ENCODE peak calls at places on chromosomes 11 and 22, in seven cellular contexts. One of them, this sample, is unnamed.

GRCh38 chr11:1653541-1654387 is 24.2 kb downstream of the KRTAP5-5 start:
- DNase-seq in CD8-positive, alpha-beta memory T cell: no peak
- DNase-seq in HepG2: no peak
- DNase-seq in endodermal cell: no peak
- DNase-seq in body of pancreas: no peak
- DNase-seq in cardiac muscle cell: no peak
- DNase-seq in uterus: peak
- DNase-seq in this sample: no peak

GRCh38 chr11:116394022-116394421 is 378.8 kb downstream of the BUD13 start:
- DNase-seq in CD8-positive, alpha-beta memory T cell: no peak
- DNase-seq in HepG2: no peak
- DNase-seq in endodermal cell: no peak
- DNase-seq in body of pancreas: no peak
- DNase-seq in cardiac muscle cell: no peak
- DNase-seq in uterus: no peak
- DNase-seq in this sample: no peak

GRCh38 chr22:48536691-48537591 is 1290.7 kb downstream of the BRD1 start:
- DNase-seq in CD8-positive, alpha-beta memory T cell: no peak
- DNase-seq in HepG2: no peak
- DNase-seq in endodermal cell: no peak
- DNase-seq in body of pancreas: peak
- DNase-seq in cardiac muscle cell: no peak
- DNase-seq in uterus: no peak
- DNase-seq in this sample: peak

GRCh38 chr11:32090774-32091370 is at the start of gene RCN1:
- DNase-seq in CD8-positive, alpha-beta memory T cell: peak
- DNase-seq in HepG2: peak
- DNase-seq in endodermal cell: peak
- DNase-seq in body of pancreas: peak
- DNase-seq in cardiac muscle cell: peak
- DNase-seq in uterus: peak
- DNase-seq in this sample: peak

GRCh38 chr11:112440518-112440917 is 179.9 kb upstream of the PLET1 start:
- DNase-seq in CD8-positive, alpha-beta memory T cell: no peak
- DNase-seq in HepG2: no peak
- DNase-seq in endodermal cell: peak
- DNase-seq in body of pancreas: no peak
- DNase-seq in cardiac muscle cell: no peak
- DNase-seq in uterus: no peak
- DNase-seq in this sample: no peak

GRCh38 chr11:15197696-15198095 is 83.0 kb downstream of the INSC start:
- DNase-seq in CD8-positive, alpha-beta memory T cell: no peak
- DNase-seq in HepG2: no peak
- DNase-seq in endodermal cell: peak
- DNase-seq in body of pancreas: no peak
- DNase-seq in cardiac muscle cell: no peak
- DNase-seq in uterus: no peak
- DNase-seq in this sample: no peak

GRCh38 chr11:17432041-17432440 is 43.6 kb upstream of the KCNJ11 start:
- DNase-seq in CD8-positive, alpha-beta memory T cell: no peak
- DNase-seq in HepG2: no peak
- DNase-seq in endodermal cell: no peak
- DNase-seq in body of pancreas: no peak
- DNase-seq in cardiac muscle cell: no peak
- DNase-seq in uterus: no peak
- DNase-seq in this sample: no peak

GRCh38 chr11:84140386-84141169 is 854.4 kb upstream of the CCDC90B start:
- DNase-seq in CD8-positive, alpha-beta memory T cell: no peak
- DNase-seq in HepG2: no peak
- DNase-seq in endodermal cell: no peak
- DNase-seq in body of pancreas: no peak
- DNase-seq in cardiac muscle cell: no peak
- DNase-seq in uterus: no peak
- DNase-seq in this sample: no peak

GRCh38 chr22:38704568-38705234 is 1.0 kb upstream of the GTPBP1 start:
- DNase-seq in CD8-positive, alpha-beta memory T cell: no peak
- DNase-seq in HepG2: peak
- DNase-seq in endodermal cell: no peak
- DNase-seq in body of pancreas: peak
- DNase-seq in cardiac muscle cell: no peak
- DNase-seq in uterus: no peak
- DNase-seq in this sample: no peak

GRCh38 chr11:114348200-114349191 is 51.8 kb downstream of the C11orf71 start:
- DNase-seq in CD8-positive, alpha-beta memory T cell: no peak
- DNase-seq in HepG2: peak
- DNase-seq in endodermal cell: peak
- DNase-seq in body of pancreas: peak
- DNase-seq in cardiac muscle cell: peak
- DNase-seq in uterus: no peak
- DNase-seq in this sample: no peak

GRCh38 chr11:61065955-61066638 is 36.2 kb upstream of the CD5 start:
- DNase-seq in CD8-positive, alpha-beta memory T cell: no peak
- DNase-seq in HepG2: no peak
- DNase-seq in endodermal cell: peak
- DNase-seq in body of pancreas: no peak
- DNase-seq in cardiac muscle cell: no peak
- DNase-seq in uterus: no peak
- DNase-seq in this sample: no peak

GRCh38 chr22:23230348-23231068 is 50.2 kb downstream of the BCR start:
- DNase-seq in CD8-positive, alpha-beta memory T cell: no peak
- DNase-seq in HepG2: no peak
- DNase-seq in endodermal cell: peak
- DNase-seq in body of pancreas: no peak
- DNase-seq in cardiac muscle cell: no peak
- DNase-seq in uterus: no peak
- DNase-seq in this sample: no peak

GRCh38 chr22:29030618-29031235 is 30.9 kb downstream of the C22orf31 start:
- DNase-seq in CD8-positive, alpha-beta memory T cell: no peak
- DNase-seq in HepG2: peak
- DNase-seq in endodermal cell: peak
- DNase-seq in body of pancreas: peak
- DNase-seq in cardiac muscle cell: peak
- DNase-seq in uterus: peak
- DNase-seq in this sample: peak

GRCh38 chr11:34432822-34433221 is 5.9 kb upstream of the CAT start:
- DNase-seq in CD8-positive, alpha-beta memory T cell: no peak
- DNase-seq in HepG2: no peak
- DNase-seq in endodermal cell: no peak
- DNase-seq in body of pancreas: no peak
- DNase-seq in cardiac muscle cell: no peak
- DNase-seq in uterus: no peak
- DNase-seq in this sample: no peak

GRCh38 chr11:34051349-34052035 is at the start of gene CAPRIN1:
- DNase-seq in CD8-positive, alpha-beta memory T cell: peak
- DNase-seq in HepG2: peak
- DNase-seq in endodermal cell: peak
- DNase-seq in body of pancreas: peak
- DNase-seq in cardiac muscle cell: peak
- DNase-seq in uterus: peak
- DNase-seq in this sample: peak

GRCh38 chr22:41674941-41675340 is 13.7 kb downstream of the SNU13 start:
- DNase-seq in CD8-positive, alpha-beta memory T cell: no peak
- DNase-seq in HepG2: no peak
- DNase-seq in endodermal cell: no peak
- DNase-seq in body of pancreas: no peak
- DNase-seq in cardiac muscle cell: no peak
- DNase-seq in uterus: no peak
- DNase-seq in this sample: no peak

GRCh38 chr11:56849250-56849649 is 100.8 kb upstream of the OR9G4 start:
- DNase-seq in CD8-positive, alpha-beta memory T cell: no peak
- DNase-seq in HepG2: no peak
- DNase-seq in endodermal cell: no peak
- DNase-seq in body of pancreas: no peak
- DNase-seq in cardiac muscle cell: no peak
- DNase-seq in uterus: no peak
- DNase-seq in this sample: no peak

GRCh38 chr11:117045956-117046355 is 52.3 kb downstream of the SIK3 start:
- DNase-seq in CD8-positive, alpha-beta memory T cell: no peak
- DNase-seq in HepG2: peak
- DNase-seq in endodermal cell: no peak
- DNase-seq in body of pancreas: no peak
- DNase-seq in cardiac muscle cell: peak
- DNase-seq in uterus: no peak
- DNase-seq in this sample: no peak

GRCh38 chr11:107427569-107428180 is 29.9 kb downstream of the CWF19L2 start:
- DNase-seq in CD8-positive, alpha-beta memory T cell: no peak
- DNase-seq in HepG2: peak
- DNase-seq in endodermal cell: no peak
- DNase-seq in body of pancreas: no peak
- DNase-seq in cardiac muscle cell: peak
- DNase-seq in uterus: no peak
- DNase-seq in this sample: no peak

GRCh38 chr11:88152381-88152780 is 22.9 kb downstream of the RAB38 start:
- DNase-seq in CD8-positive, alpha-beta memory T cell: no peak
- DNase-seq in HepG2: no peak
- DNase-seq in endodermal cell: no peak
- DNase-seq in body of pancreas: no peak
- DNase-seq in cardiac muscle cell: no peak
- DNase-seq in uterus: no peak
- DNase-seq in this sample: no peak

GRCh38 chr22:47045691-47046410 is 283.4 kb downstream of the TBC1D22A start:
- DNase-seq in CD8-positive, alpha-beta memory T cell: no peak
- DNase-seq in HepG2: no peak
- DNase-seq in endodermal cell: no peak
- DNase-seq in body of pancreas: no peak
- DNase-seq in cardiac muscle cell: no peak
- DNase-seq in uterus: no peak
- DNase-seq in this sample: no peak

GRCh38 chr11:76172583-76172982 is 33.7 kb downstream of the WNT11 start:
- DNase-seq in CD8-positive, alpha-beta memory T cell: no peak
- DNase-seq in HepG2: no peak
- DNase-seq in endodermal cell: no peak
- DNase-seq in body of pancreas: no peak
- DNase-seq in cardiac muscle cell: no peak
- DNase-seq in uterus: no peak
- DNase-seq in this sample: no peak

GRCh38 chr11:94876645-94877445 is 96.5 kb downstream of the CWC15 start:
- DNase-seq in CD8-positive, alpha-beta memory T cell: no peak
- DNase-seq in HepG2: peak
- DNase-seq in endodermal cell: peak
- DNase-seq in body of pancreas: peak
- DNase-seq in cardiac muscle cell: peak
- DNase-seq in uterus: peak
- DNase-seq in this sample: peak

GRCh38 chr11:46711288-46711687 is 7.7 kb upstream of the F2 start:
- DNase-seq in CD8-positive, alpha-beta memory T cell: no peak
- DNase-seq in HepG2: no peak
- DNase-seq in endodermal cell: no peak
- DNase-seq in body of pancreas: no peak
- DNase-seq in cardiac muscle cell: no peak
- DNase-seq in uterus: no peak
- DNase-seq in this sample: no peak

GRCh38 chr11:46718155-46719019 is 626 bp upstream of the F2 start:
- DNase-seq in CD8-positive, alpha-beta memory T cell: no peak
- DNase-seq in HepG2: peak
- DNase-seq in endodermal cell: peak
- DNase-seq in body of pancreas: peak
- DNase-seq in cardiac muscle cell: peak
- DNase-seq in uterus: no peak
- DNase-seq in this sample: no peak

GRCh38 chr11:46710821-46711269 is 8.2 kb upstream of the F2 start:
- DNase-seq in CD8-positive, alpha-beta memory T cell: no peak
- DNase-seq in HepG2: no peak
- DNase-seq in endodermal cell: no peak
- DNase-seq in body of pancreas: peak
- DNase-seq in cardiac muscle cell: peak
- DNase-seq in uterus: peak
- DNase-seq in this sample: peak

GRCh38 chr11:46712874-46713576 is 6.0 kb upstream of the F2 start:
- DNase-seq in CD8-positive, alpha-beta memory T cell: no peak
- DNase-seq in HepG2: no peak
- DNase-seq in endodermal cell: no peak
- DNase-seq in body of pancreas: no peak
- DNase-seq in cardiac muscle cell: no peak
- DNase-seq in uterus: no peak
- DNase-seq in this sample: no peak
- H3K27ac ChIP-seq in CD8-positive, alpha-beta memory T cell: no peak
- H3K27ac ChIP-seq in HepG2: peak
- H3K27ac ChIP-seq in endodermal cell: no peak
- H3K27ac ChIP-seq in body of pancreas: no peak
- H3K27ac ChIP-seq in cardiac muscle cell: no peak
- H3K27ac ChIP-seq in uterus: peak
- H3K27ac ChIP-seq in this sample: peak

DNA sequence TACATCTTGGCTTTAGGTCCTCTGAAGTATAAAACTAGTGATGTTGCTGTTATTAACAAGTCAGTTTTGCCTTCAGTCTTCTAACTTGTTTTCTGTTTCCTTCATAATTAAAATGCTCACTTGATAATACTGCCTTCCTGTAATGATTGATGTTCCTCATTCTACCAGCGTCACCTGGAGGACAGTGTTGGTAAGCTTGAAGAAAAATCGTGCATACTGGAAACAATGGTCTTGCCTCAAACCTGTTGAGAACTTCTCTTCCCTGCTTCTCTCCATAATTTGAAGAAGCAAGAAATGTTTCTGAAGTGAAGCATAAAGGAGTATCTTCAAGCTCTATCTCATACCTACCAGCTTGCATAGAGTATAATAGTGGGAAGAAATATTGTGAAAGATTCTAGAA is 3.0 kb downstream of the YWHAH start:
- DNase-seq in CD8-positive, alpha-beta memory T cell: no peak
- DNase-seq in HepG2: peak
- DNase-seq in endodermal cell: no peak
- DNase-seq in body of pancreas: peak
- DNase-seq in cardiac muscle cell: peak
- DNase-seq in uterus: no peak
- DNase-seq in this sample: no peak
- H3K4me3 ChIP-seq in CD8-positive, alpha-beta memory T cell: no peak
- H3K4me3 ChIP-seq in HepG2: no peak
- H3K4me3 ChIP-seq in endodermal cell: peak
- H3K4me3 ChIP-seq in body of pancreas: no peak
- H3K4me3 ChIP-seq in cardiac muscle cell: no peak
- H3K4me3 ChIP-seq in uterus: no peak
- H3K4me3 ChIP-seq in this sample: peak

GRCh38 chr22:50256258-50256862 is 5.1 kb downstream of the MAPK12 start:
- DNase-seq in CD8-positive, alpha-beta memory T cell: no peak
- DNase-seq in HepG2: no peak
- DNase-seq in endodermal cell: no peak
- DNase-seq in body of pancreas: no peak
- DNase-seq in cardiac muscle cell: no peak
- DNase-seq in uterus: no peak
- DNase-seq in this sample: no peak
- H3K27ac ChIP-seq in CD8-positive, alpha-beta memory T cell: no peak
- H3K27ac ChIP-seq in HepG2: no peak
- H3K27ac ChIP-seq in endodermal cell: no peak
- H3K27ac ChIP-seq in body of pancreas: no peak
- H3K27ac ChIP-seq in cardiac muscle cell: no peak
- H3K27ac ChIP-seq in uterus: no peak
- H3K27ac ChIP-seq in this sample: no peak

DNA sequence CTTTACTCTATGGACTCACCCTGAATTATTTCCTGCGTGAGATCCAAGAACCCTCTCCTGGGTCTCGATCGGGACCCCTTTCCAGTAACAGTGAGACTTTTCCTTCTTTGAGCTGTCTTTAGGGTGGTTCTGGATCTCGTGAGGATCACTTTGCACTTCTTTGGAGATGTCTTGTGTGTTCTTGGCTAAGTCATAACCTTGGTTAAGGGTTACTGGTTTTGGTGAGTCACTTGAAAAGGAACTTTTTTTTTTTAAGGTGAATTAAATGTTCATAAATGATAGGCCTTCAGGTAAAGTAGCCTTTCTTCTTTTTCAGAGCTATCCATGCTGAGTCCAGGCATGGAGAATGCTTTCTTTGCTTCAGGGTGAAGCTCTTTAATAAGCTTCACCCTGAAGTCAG is 19.4 kb upstream of the GSTP1 start:
- DNase-seq in CD8-positive, alpha-beta memory T cell: no peak
- DNase-seq in HepG2: no peak
- DNase-seq in endodermal cell: peak
- DNase-seq in body of pancreas: no peak
- DNase-seq in cardiac muscle cell: no peak
- DNase-seq in uterus: no peak
- DNase-seq in this sample: no peak
- H3K4me3 ChIP-seq in CD8-positive, alpha-beta memory T cell: no peak
- H3K4me3 ChIP-seq in HepG2: no peak
- H3K4me3 ChIP-seq in endodermal cell: no peak
- H3K4me3 ChIP-seq in body of pancreas: no peak
- H3K4me3 ChIP-seq in cardiac muscle cell: no peak
- H3K4me3 ChIP-seq in uterus: no peak
- H3K4me3 ChIP-seq in this sample: no peak

This sample was measured in thoracic aorta.